ENCODE peak calls at places on chromosomes 6 and 20, in seven cellular contexts. X is IMR-90, K is lower leg skin, V is BE2C, P is neural crest cell, Z is left lung, S is hepatocyte. R is an unnamed sample.

GRCh38 chr6:111812080-111813038 is 60.9 kb downstream of the FYN start:
- DNase-seq in X (no peak), K (no peak), V (peak), P (no peak), Z (no peak), S (no peak), R (no peak)

GRCh38 chr20:4812216-4812615 is 90.5 kb downstream of the PRND start:
- DNase-seq in X (no peak), K (no peak), V (no peak), P (no peak), Z (no peak), S (no peak), R (no peak)

GRCh38 chr6:159981591-159982245 is 12.8 kb downstream of the IGF2R start:
- DNase-seq in X (peak), K (peak), V (no peak), P (no peak), Z (peak), S (no peak), R (peak)

GRCh38 chr20:49983848-49984408 is 1.1 kb downstream of the SNAI1 start:
- DNase-seq in X (peak), K (peak), V (no peak), P (no peak), Z (peak), S (no peak), R (no peak)

GRCh38 chr20:5569021-5569420 is 181.2 kb upstream of the SHLD1 start:
- DNase-seq in X (peak), K (no peak), V (peak), P (peak), Z (no peak), S (peak), R (no peak)

GRCh38 chr6:45920819-45921511 is 94.7 kb downstream of the CLIC5 start:
- DNase-seq in X (no peak), K (no peak), V (no peak), P (no peak), Z (no peak), S (no peak), R (peak)

GRCh38 chr20:23670361-23670760 is 18.5 kb downstream of the CST4 start:
- DNase-seq in X (no peak), K (peak), V (no peak), P (no peak), Z (no peak), S (no peak), R (no peak)

GRCh38 chr6:133724726-133725125 is 164.2 kb upstream of the TCF21 start:
- DNase-seq in X (peak), K (no peak), V (no peak), P (no peak), Z (no peak), S (no peak), R (no peak)

GRCh38 chr6:87847135-87847829 is 145.2 kb upstream of the AKIRIN2 start:
- DNase-seq in X (no peak), K (no peak), V (no peak), P (no peak), Z (no peak), S (no peak), R (no peak)

GRCh38 chr6:118746100-118746874 is 94.9 kb upstream of the CEP85L start:
- DNase-seq in X (no peak), K (no peak), V (no peak), P (no peak), Z (no peak), S (no peak), R (no peak)

GRCh38 chr6:84853901-84854300 is 89.5 kb upstream of the TBX18 start:
- DNase-seq in X (no peak), K (no peak), V (no peak), P (no peak), Z (no peak), S (no peak), R (no peak)

GRCh38 chr20:44253528-44253927 is 6.4 kb downstream of the GDAP1L1 start:
- DNase-seq in X (no peak), K (no peak), V (no peak), P (no peak), Z (no peak), S (peak), R (no peak)

GRCh38 chr6:160106010-160106409 is 15.6 kb upstream of the SLC22A1 start:
- DNase-seq in X (no peak), K (no peak), V (no peak), P (no peak), Z (no peak), S (no peak), R (no peak)

GRCh38 chr20:6704132-6704861 is 63.2 kb upstream of the BMP2 start:
- DNase-seq in X (peak), K (no peak), V (no peak), P (no peak), Z (no peak), S (peak), R (no peak)

GRCh38 chr20:12837646-12838045 is 171.1 kb upstream of the SPTLC3 start:
- DNase-seq in X (no peak), K (no peak), V (no peak), P (no peak), Z (no peak), S (no peak), R (no peak)

GRCh38 chr20:61482425-61482887 is 230.4 kb downstream of the CDH4 start:
- DNase-seq in X (no peak), K (peak), V (no peak), P (no peak), Z (no peak), S (no peak), R (no peak)

GRCh38 chr6:90222008-90222407 is 74.6 kb downstream of the BACH2 start:
- DNase-seq in X (no peak), K (no peak), V (no peak), P (no peak), Z (no peak), S (no peak), R (no peak)

GRCh38 chr6:144447487-144447886 is 162.4 kb downstream of the UTRN start:
- DNase-seq in X (peak), K (no peak), V (no peak), P (no peak), Z (no peak), S (no peak), R (no peak)

GRCh38 chr20:51420805-51421204 is 121.7 kb downstream of the NFATC2 start:
- DNase-seq in X (no peak), K (no peak), V (no peak), P (no peak), Z (no peak), S (no peak), R (no peak)

GRCh38 chr20:57688295-57688694 is 21.5 kb downstream of the PMEPA1 start:
- DNase-seq in X (no peak), K (no peak), V (no peak), P (no peak), Z (no peak), S (no peak), R (no peak)
- TF ChIP-seq CTCF in X (no peak), K (no peak), V (no peak), P (no peak), Z (no peak), S (no peak), R (no peak)

GRCh38 chr20:46174469-46175126 is 56.5 kb downstream of the CD40 start:
- DNase-seq in X (peak), K (peak), V (peak), P (peak), Z (peak), S (peak), R (no peak)
- TF ChIP-seq CTCF in X (peak), K (no peak), V (peak), P (peak), Z (peak), S (peak), R (peak)

GRCh38 chr6:46930331-46930730 is 8.6 kb upstream of the ADGRF5 start:
- DNase-seq in X (no peak), K (no peak), V (no peak), P (no peak), Z (no peak), S (no peak), R (no peak)

GRCh38 chr6:46931416-46931815 is 9.7 kb upstream of the ADGRF5 start:
- DNase-seq in X (no peak), K (no peak), V (no peak), P (no peak), Z (no peak), S (no peak), R (no peak)

GRCh38 chr6:46932941-46933340 is 11.2 kb upstream of the ADGRF5 start:
- DNase-seq in X (no peak), K (no peak), V (no peak), P (no peak), Z (no peak), S (no peak), R (no peak)

GRCh38 chr6:46933751-46934150 is 12.0 kb upstream of the ADGRF5 start:
- DNase-seq in X (no peak), K (no peak), V (no peak), P (no peak), Z (no peak), S (no peak), R (no peak)

DNA sequence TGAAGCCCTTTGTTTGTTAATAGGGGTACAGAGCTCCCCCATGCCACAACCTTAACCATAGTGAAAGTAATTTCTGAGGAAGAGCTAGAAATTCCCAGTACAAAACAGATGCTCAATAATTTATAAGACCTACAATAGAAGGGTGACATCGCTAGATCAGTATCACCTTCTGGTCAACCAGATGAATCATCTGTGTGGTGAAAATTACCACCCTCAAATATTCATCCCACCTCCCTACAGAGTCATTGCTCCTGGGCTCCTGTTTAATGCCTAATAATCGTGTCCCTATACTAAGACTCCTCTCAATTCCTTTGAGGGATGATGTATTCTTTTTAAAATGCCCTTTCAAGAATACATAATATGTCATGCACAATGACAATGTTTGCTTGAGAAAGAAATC is 10.8 kb upstream of the ADGRF5 start:
- DNase-seq in X (no peak), K (no peak), V (no peak), P (no peak), Z (no peak), S (no peak), R (no peak)
- TF ChIP-seq CTCF in X (no peak), K (no peak), V (no peak), P (no peak), Z (no peak), S (no peak), R (no peak)

GRCh38 chr6:136524936-136525413 is 25.2 kb downstream of the MAP7 start:
- DNase-seq in X (no peak), K (no peak), V (peak), P (no peak), Z (no peak), S (no peak), R (no peak)

GRCh38 chr6:136526196-136526930 is 23.9 kb downstream of the MAP7 start:
- DNase-seq in X (peak), K (peak), V (peak), P (peak), Z (peak), S (peak), R (no peak)

GRCh38 chr6:136524339-136524935 is 25.8 kb downstream of the MAP7 start:
- DNase-seq in X (no peak), K (no peak), V (no peak), P (no peak), Z (no peak), S (no peak), R (no peak)

GRCh38 chr6:136526937-136527336 is 23.3 kb downstream of the MAP7 start:
- DNase-seq in X (no peak), K (no peak), V (no peak), P (no peak), Z (no peak), S (no peak), R (no peak)

DNA sequence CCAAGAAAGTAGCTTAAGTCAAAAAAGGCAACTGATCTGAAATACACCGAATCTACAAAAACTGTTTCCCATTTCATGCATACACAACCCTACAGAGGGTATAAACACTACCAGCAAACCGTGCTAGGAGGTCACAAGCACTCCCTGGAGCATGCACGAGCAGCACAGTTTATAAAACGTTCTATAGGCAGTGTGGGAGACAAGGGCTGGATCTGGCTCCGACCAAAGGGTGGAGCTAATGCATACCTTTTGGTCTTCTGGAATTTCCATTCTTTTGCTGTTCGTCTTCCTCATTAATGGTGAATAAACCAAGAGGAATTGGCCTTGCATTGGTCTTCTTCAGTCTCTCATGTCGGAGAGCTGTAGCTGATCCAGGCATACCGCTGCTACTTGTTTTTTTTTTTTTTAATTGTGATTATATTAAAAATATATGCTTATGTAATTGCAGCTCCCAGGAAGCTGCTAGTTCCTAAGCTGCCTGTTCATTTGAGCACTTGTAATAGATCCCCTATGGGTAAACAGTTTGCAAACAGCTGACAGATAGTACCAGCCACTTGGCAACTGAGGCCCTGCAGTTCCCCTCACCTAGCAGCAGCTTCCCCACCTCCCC is 24.5 kb downstream of the MAP7 start:
- DNase-seq in X (no peak), K (no peak), V (peak), P (no peak), Z (no peak), S (no peak), R (no peak)
- TF ChIP-seq CTCF in X (no peak), K (no peak), V (peak), P (no peak), Z (no peak), S (no peak), R (peak)

GRCh38 chr20:1822564-1823420 is 72.4 kb upstream of the SIRPA start:
- DNase-seq in X (peak), K (no peak), V (no peak), P (no peak), Z (no peak), S (no peak), R (no peak)
- TF ChIP-seq CTCF in X (no peak), K (no peak), V (no peak), P (no peak), Z (no peak), S (no peak), R (no peak)

GRCh38 chr6:71044753-71045152 is 87.9 kb upstream of the B3GAT2 start:
- DNase-seq in X (no peak), K (no peak), V (no peak), P (no peak), Z (no peak), S (no peak), R (no peak)

GRCh38 chr6:71047401-71047800 is 90.5 kb upstream of the B3GAT2 start:
- DNase-seq in X (no peak), K (no peak), V (no peak), P (no peak), Z (no peak), S (no peak), R (no peak)

GRCh38 chr6:71045296-71045695 is 88.4 kb upstream of the B3GAT2 start:
- DNase-seq in X (no peak), K (no peak), V (no peak), P (no peak), Z (no peak), S (no peak), R (no peak)

GRCh38 chr6:71040841-71041240 is 84.0 kb upstream of the B3GAT2 start:
- DNase-seq in X (no peak), K (no peak), V (peak), P (no peak), Z (no peak), S (no peak), R (no peak)

DNA sequence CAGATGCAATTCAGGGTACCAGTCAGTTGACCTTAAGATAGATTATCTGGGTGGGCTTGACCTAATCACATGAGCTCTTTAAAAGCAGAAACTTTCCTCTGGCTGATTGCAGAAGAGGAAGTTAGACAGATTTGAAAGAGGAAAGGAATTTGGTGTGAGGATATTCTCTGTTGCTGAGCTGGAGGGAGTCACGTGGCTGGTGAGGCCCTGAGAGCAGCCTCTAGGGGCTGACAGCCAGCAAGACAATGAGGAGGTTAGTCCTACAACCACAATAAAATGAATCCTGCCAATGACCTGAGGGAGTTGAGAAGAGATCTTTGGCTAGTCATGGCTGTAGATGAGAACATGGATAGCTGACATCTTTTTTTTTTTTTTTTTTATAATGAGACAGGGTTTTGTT is 87.0 kb upstream of the B3GAT2 start:
- DNase-seq in X (peak), K (no peak), V (no peak), P (no peak), Z (no peak), S (no peak), R (no peak)
- TF ChIP-seq CTCF in X (no peak), K (no peak), V (no peak), P (no peak), Z (no peak), S (no peak), R (no peak)